ENCODE peak calls at places on chromosomes 4 and X, in six cellular contexts. R is IMR-90, M is mesenchymal stem cell, I is H9, H is neuronal stem cell, Z is H1. J is an unnamed sample.

GRCh38 chr4:151584101-151584500 is 175.1 kb downstream of the FHIP1A start:
- DNase-seq in H (no peak), I (no peak), Z (no peak), M (no peak), R (no peak), J (no peak)

GRCh38 chr4:76200771-76201224 is 12.8 kb downstream of the SCARB2 start:
- DNase-seq in M (no peak), I (no peak), H (no peak), Z (no peak), R (no peak), J (peak; percentile 34)

GRCh38 chrX:118502121-118502794 is 6.6 kb downstream of the DOCK11 start:
- DNase-seq in I (no peak), Z (no peak), H (no peak), M (no peak), R (no peak), J (no peak)

GRCh38 chr4:183591301-183591700 is 67.7 kb downstream of the RWDD4 start:
- DNase-seq in M (no peak), I (no peak), R (peak; percentile 52), Z (no peak), H (no peak), J (no peak)

GRCh38 chr4:2068198-2068470 is 9.0 kb downstream of the NAT8L start:
- DNase-seq in M (no peak), I (no peak), R (no peak), H (no peak), Z (no peak), J (no peak)

GRCh38 chr4:184097240-184097619 is 120.4 kb downstream of the ENPP6 start:
- DNase-seq in I (peak; percentile 91), Z (peak; percentile 91), R (no peak), M (no peak), H (no peak), J (peak; percentile 79)

GRCh38 chr4:26887809-26888208 is 27.2 kb downstream of the STIM2 start:
- DNase-seq in H (no peak), I (no peak), R (no peak), M (no peak), Z (no peak), J (no peak)

GRCh38 chrX:47311857-47312774 is 58.3 kb upstream of the ZNF157 start:
- DNase-seq in M (peak; percentile 51), Z (peak; percentile 49), I (peak; percentile 71), R (peak; percentile 63), H (no peak), J (peak; percentile 79)

GRCh38 chr4:48943387-48943786 is 36.8 kb upstream of the OCIAD2 start:
- DNase-seq in R (no peak), Z (no peak), I (peak; percentile 67), H (no peak), M (no peak), J (peak; percentile 82)

GRCh38 chr4:78949735-78950134 is 10.5 kb upstream of the PAQR3 start:
- DNase-seq in R (no peak), I (no peak), M (no peak), H (no peak), Z (no peak), J (no peak)

GRCh38 chr4:7073526-7074390 is 5.9 kb upstream of the GRPEL1 start:
- DNase-seq in R (peak; percentile 42), Z (peak; percentile 66), I (peak; percentile 69), M (peak; percentile 69), H (peak; percentile 69), J (peak; percentile 87)

GRCh38 chr4:121226362-121226761 is 62.2 kb upstream of the TNIP3 start:
- DNase-seq in M (no peak), R (no peak), Z (no peak), H (no peak), I (no peak), J (peak; percentile 47)

GRCh38 chr4:158722291-158722916 is 792 bp downstream of the PPID start:
- DNase-seq in R (peak; percentile 48), I (peak; percentile 26), M (peak; percentile 55), Z (no peak), H (peak; percentile 23), J (peak; percentile 73)

GRCh38 chr4:55906999-55907398 is 41.7 kb upstream of the CEP135 start:
- DNase-seq in Z (no peak), R (peak; percentile 22), I (no peak), H (no peak), M (no peak), J (peak; percentile 38)

GRCh38 chr4:16140520-16141249 is 56.9 kb upstream of the PROM1 start:
- DNase-seq in I (no peak), R (peak; percentile 68), M (peak; percentile 87), Z (no peak), H (no peak), J (no peak)

GRCh38 chr4:38728651-38729141 is 54.1 kb downstream of the TLR10 start:
- DNase-seq in R (no peak), H (no peak), Z (peak; percentile 52), M (no peak), I (peak; percentile 54), J (peak; percentile 72)

GRCh38 chrX:312621-313331 is 5.8 kb downstream of the GTPBP6 start:
- DNase-seq in I (no peak), M (no peak), R (no peak), Z (no peak), H (no peak), J (no peak)

GRCh38 chrX:314781-315595 is 3.6 kb downstream of the GTPBP6 start:
- DNase-seq in H (no peak), M (no peak), Z (no peak), I (no peak), R (no peak), J (no peak)

GRCh38 chrX:316351-317325 is 2.0 kb downstream of the GTPBP6 start:
- DNase-seq in M (no peak), H (no peak), I (no peak), Z (no peak), R (no peak), J (no peak)

GRCh38 chrX:313546-313945 is 5.0 kb downstream of the GTPBP6 start:
- DNase-seq in R (no peak), I (no peak), H (no peak), Z (no peak), M (no peak), J (no peak)

GRCh38 chrX:314049-314448 is 4.5 kb downstream of the GTPBP6 start:
- DNase-seq in M (no peak), R (no peak), I (no peak), Z (no peak), H (no peak), J (no peak)
- H3K23ac ChIP-seq in M (no peak overlapping the region), R (no peak overlapping the region), I (no peak overlapping the region), Z (no peak overlapping the region), H (no peak overlapping the region), J (no peak overlapping the region)

GRCh38 chr4:139740531-139741041 is 75.0 kb downstream of the MGST2 start:
- DNase-seq in R (peak; percentile 97), Z (peak; percentile 43), H (no peak), I (no peak), M (peak; percentile 89), J (peak; percentile 31)
- H2BK15ac ChIP-seq in R (peak overlapping the region; percentile 54), Z (no peak overlapping the region), H (no peak overlapping the region), I (no peak overlapping the region), M (peak overlapping the region; percentile 90), J (no peak overlapping the region)

GRCh38 chr4:85455942-85456341 is 19.0 kb upstream of the ARHGAP24 start:
- DNase-seq in I (no peak), R (no peak), Z (no peak), H (no peak), M (no peak), J (no peak)

GRCh38 chr4:85448880-85449763 is 25.8 kb upstream of the ARHGAP24 start:
- DNase-seq in H (no peak), M (no peak), R (no peak), I (no peak), Z (no peak), J (no peak)

GRCh38 chr4:85457752-85458467 is 17.0 kb upstream of the ARHGAP24 start:
- DNase-seq in Z (no peak), I (no peak), H (no peak), R (no peak), M (peak; percentile 34), J (no peak)

GRCh38 chr4:85446462-85446861 is 28.5 kb upstream of the ARHGAP24 start:
- DNase-seq in I (no peak), H (no peak), R (no peak), Z (no peak), M (no peak), J (no peak)

GRCh38 chr4:85452073-85452764 is 22.7 kb upstream of the ARHGAP24 start:
- DNase-seq in I (no peak), M (no peak), R (no peak), H (no peak), Z (no peak), J (no peak)
- H3K23ac ChIP-seq in I (no peak overlapping the region), M (no peak overlapping the region), R (no peak overlapping the region), H (no peak overlapping the region), Z (no peak overlapping the region), J (no peak overlapping the region)

GRCh38 chrX:9913041-9913440 is 54.1 kb upstream of the CLDN34 start:
- DNase-seq in I (no peak), M (peak; percentile 41), R (peak; percentile 43), H (no peak), Z (no peak), J (no peak)

GRCh38 chrX:9919632-9920172 is 47.5 kb upstream of the CLDN34 start:
- DNase-seq in I (no peak), R (peak; percentile 30), Z (no peak), H (no peak), M (no peak), J (no peak)

GRCh38 chrX:9921407-9921806 is 45.8 kb upstream of the CLDN34 start:
- DNase-seq in Z (no peak), R (no peak), H (no peak), M (no peak), I (no peak), J (no peak)

GRCh38 chrX:9923357-9923756 is 43.8 kb upstream of the CLDN34 start:
- DNase-seq in H (no peak), M (no peak), I (no peak), R (no peak), Z (no peak), J (no peak)

DNA sequence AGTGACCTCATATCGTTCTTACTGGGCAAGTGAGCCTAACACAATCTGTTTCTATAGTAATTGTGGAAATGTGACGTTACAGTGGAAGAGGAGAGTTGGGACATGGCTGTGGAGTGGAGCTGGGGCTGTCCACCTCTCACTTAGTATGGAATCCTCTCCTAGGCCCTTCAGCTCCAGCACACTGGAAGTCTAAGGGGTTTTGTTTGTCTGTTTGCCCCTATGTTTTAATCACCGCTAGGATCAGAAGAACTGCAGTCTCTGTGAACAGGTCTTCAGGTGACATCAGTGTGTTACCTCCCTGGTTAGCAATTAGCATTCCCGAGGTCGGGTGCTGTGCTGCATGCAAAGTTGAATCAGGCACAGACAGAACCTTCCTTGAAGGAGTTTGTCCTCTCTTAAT is 49.3 kb upstream of the CLDN34 start:
- DNase-seq in M (no peak), I (no peak), R (no peak), Z (no peak), H (no peak), J (peak; percentile 28)
- H2BK15ac ChIP-seq in M (no peak overlapping the region), I (no peak overlapping the region), R (no peak overlapping the region), Z (no peak overlapping the region), H (no peak overlapping the region), J (no peak overlapping the region)

DNA sequence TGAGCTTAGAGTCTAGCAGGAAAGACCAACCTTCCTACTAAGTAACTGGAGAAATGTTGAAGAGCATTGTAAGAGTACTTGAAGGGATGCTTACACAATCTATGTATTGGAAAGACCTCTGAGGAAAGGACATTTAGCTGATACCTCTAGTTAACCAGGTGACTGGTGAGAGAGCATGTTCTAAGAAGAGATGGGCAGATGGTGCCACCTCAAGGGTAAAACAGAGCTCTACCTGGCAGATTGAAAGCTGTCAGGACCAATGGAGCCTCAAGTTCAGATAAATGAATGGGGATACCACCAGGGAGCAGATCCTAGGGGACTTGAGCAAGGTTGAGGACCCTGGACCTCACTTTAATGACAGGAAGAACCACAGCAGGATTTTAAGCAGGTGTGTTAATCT is 196.4 kb downstream of the QDPR start:
- DNase-seq in H (no peak), M (no peak), R (no peak), I (no peak), Z (no peak), J (peak; percentile 42)
- H3K23ac ChIP-seq in H (no peak overlapping the region), M (no peak overlapping the region), R (no peak overlapping the region), I (no peak overlapping the region), Z (no peak overlapping the region), J (no peak overlapping the region)

J was measured in mesendoderm.